ENCODE peak calls at places on chromosome 21, in six cellular contexts. One of them, this sample, is unnamed.

GRCh38 chr21:45588086-45588825 is 46.0 kb upstream of the SLC19A1 start:
- DNase-seq in upper lobe of left lung: no peak
- DNase-seq in transverse colon: no peak
- DNase-seq in suprapubic skin: peak
- DNase-seq in K562: no peak
- DNase-seq in A549: no peak
- DNase-seq in this sample: no peak

GRCh38 chr21:15804247-15804985 is 74.6 kb downstream of the USP25 start:
- DNase-seq in A549: no peak
- DNase-seq in transverse colon: no peak
- DNase-seq in suprapubic skin: no peak
- DNase-seq in upper lobe of left lung: no peak
- DNase-seq in K562: no peak
- DNase-seq in this sample: no peak

GRCh38 chr21:44816761-44817505 is 929 bp downstream of the SUMO3 start:
- DNase-seq in suprapubic skin: no peak
- DNase-seq in upper lobe of left lung: no peak
- DNase-seq in A549: no peak
- DNase-seq in transverse colon: no peak
- DNase-seq in K562: no peak
- DNase-seq in this sample: peak

GRCh38 chr21:15592271-15592860 is 137.4 kb upstream of the USP25 start:
- DNase-seq in A549: peak
- DNase-seq in K562: peak
- DNase-seq in transverse colon: no peak
- DNase-seq in upper lobe of left lung: no peak
- DNase-seq in suprapubic skin: no peak
- DNase-seq in this sample: no peak

GRCh38 chr21:43787180-43787533 is 2.2 kb upstream of the RRP1 start:
- DNase-seq in upper lobe of left lung: no peak
- DNase-seq in transverse colon: no peak
- DNase-seq in K562: no peak
- DNase-seq in A549: no peak
- DNase-seq in suprapubic skin: no peak
- DNase-seq in this sample: no peak

GRCh38 chr21:14523234-14523633 is 22.9 kb downstream of the SAMSN1 start:
- DNase-seq in A549: no peak
- DNase-seq in transverse colon: no peak
- DNase-seq in upper lobe of left lung: no peak
- DNase-seq in suprapubic skin: no peak
- DNase-seq in K562: no peak
- DNase-seq in this sample: no peak

GRCh38 chr21:40660461-40660860 is 186.5 kb downstream of the DSCAM start:
- DNase-seq in upper lobe of left lung: no peak
- DNase-seq in K562: no peak
- DNase-seq in A549: no peak
- DNase-seq in transverse colon: no peak
- DNase-seq in suprapubic skin: no peak
- DNase-seq in this sample: no peak

GRCh38 chr21:31781737-31782136 is 49.8 kb upstream of the SCAF4 start:
- DNase-seq in suprapubic skin: no peak
- DNase-seq in upper lobe of left lung: peak
- DNase-seq in K562: no peak
- DNase-seq in A549: no peak
- DNase-seq in transverse colon: no peak
- DNase-seq in this sample: peak

GRCh38 chr21:34888569-34889286 is 160.4 kb downstream of the RUNX1 start:
- DNase-seq in upper lobe of left lung: peak
- DNase-seq in transverse colon: peak
- DNase-seq in suprapubic skin: peak
- DNase-seq in A549: peak
- DNase-seq in K562: peak
- DNase-seq in this sample: peak

GRCh38 chr21:43717166-43717853 is 1.6 kb upstream of the PDXK start:
- DNase-seq in A549: no peak
- DNase-seq in transverse colon: no peak
- DNase-seq in upper lobe of left lung: no peak
- DNase-seq in suprapubic skin: no peak
- DNase-seq in K562: no peak
- DNase-seq in this sample: no peak

GRCh38 chr21:18614327-18614726 is 210.7 kb upstream of the TMPRSS15 start:
- DNase-seq in upper lobe of left lung: no peak
- DNase-seq in A549: no peak
- DNase-seq in transverse colon: no peak
- DNase-seq in suprapubic skin: no peak
- DNase-seq in K562: no peak
- DNase-seq in this sample: no peak

GRCh38 chr21:45417256-45417950 is 12.4 kb downstream of the COL18A1 start:
- DNase-seq in suprapubic skin: no peak
- DNase-seq in upper lobe of left lung: no peak
- DNase-seq in A549: no peak
- DNase-seq in transverse colon: no peak
- DNase-seq in K562: no peak
- DNase-seq in this sample: peak

GRCh38 chr21:29238052-29238966 is 60.4 kb upstream of the BACH1 start:
- DNase-seq in transverse colon: no peak
- DNase-seq in K562: no peak
- DNase-seq in upper lobe of left lung: no peak
- DNase-seq in A549: no peak
- DNase-seq in suprapubic skin: no peak
- DNase-seq in this sample: no peak

GRCh38 chr21:34846601-34847112 is 177.9 kb downstream of the CLIC6 start:
- DNase-seq in K562: no peak
- DNase-seq in upper lobe of left lung: peak
- DNase-seq in suprapubic skin: no peak
- DNase-seq in A549: peak
- DNase-seq in transverse colon: peak
- DNase-seq in this sample: no peak

GRCh38 chr21:45634511-45635183 is 8.9 kb upstream of the PCBP3 start:
- DNase-seq in transverse colon: no peak
- DNase-seq in K562: no peak
- DNase-seq in upper lobe of left lung: no peak
- DNase-seq in A549: no peak
- DNase-seq in suprapubic skin: no peak
- DNase-seq in this sample: no peak

GRCh38 chr21:44368711-44369446 is 15.5 kb downstream of the TRPM2 start:
- DNase-seq in K562: no peak
- DNase-seq in transverse colon: no peak
- DNase-seq in suprapubic skin: no peak
- DNase-seq in upper lobe of left lung: no peak
- DNase-seq in A549: peak
- DNase-seq in this sample: no peak

GRCh38 chr21:15367061-15367626 is 302.3 kb upstream of the NRIP1 start:
- DNase-seq in upper lobe of left lung: no peak
- DNase-seq in A549: no peak
- DNase-seq in suprapubic skin: no peak
- DNase-seq in transverse colon: no peak
- DNase-seq in K562: no peak
- DNase-seq in this sample: no peak

GRCh38 chr21:43588957-43589356 is 70.3 kb downstream of the HSF2BP start:
- DNase-seq in suprapubic skin: no peak
- DNase-seq in transverse colon: no peak
- DNase-seq in A549: no peak
- DNase-seq in upper lobe of left lung: no peak
- DNase-seq in K562: no peak
- DNase-seq in this sample: no peak

GRCh38 chr21:18772876-18773275 is 369.3 kb upstream of the TMPRSS15 start:
- DNase-seq in K562: no peak
- DNase-seq in suprapubic skin: no peak
- DNase-seq in transverse colon: no peak
- DNase-seq in A549: no peak
- DNase-seq in upper lobe of left lung: no peak
- DNase-seq in this sample: no peak

GRCh38 chr21:45584786-45585185 is 42.5 kb upstream of the SLC19A1 start:
- DNase-seq in K562: no peak
- DNase-seq in transverse colon: no peak
- DNase-seq in suprapubic skin: peak
- DNase-seq in A549: no peak
- DNase-seq in upper lobe of left lung: peak
- DNase-seq in this sample: no peak

GRCh38 chr21:46517361-46517760 is 58.7 kb downstream of the DIP2A start:
- DNase-seq in transverse colon: no peak
- DNase-seq in A549: no peak
- DNase-seq in suprapubic skin: no peak
- DNase-seq in K562: no peak
- DNase-seq in upper lobe of left lung: no peak
- DNase-seq in this sample: no peak

GRCh38 chr21:25421327-25422028 is 185.8 kb downstream of the MRPL39 start:
- DNase-seq in upper lobe of left lung: no peak
- DNase-seq in transverse colon: peak
- DNase-seq in A549: no peak
- DNase-seq in K562: no peak
- DNase-seq in suprapubic skin: no peak
- DNase-seq in this sample: no peak

GRCh38 chr21:40809673-40810072 is 37.3 kb downstream of the DSCAM start:
- DNase-seq in suprapubic skin: no peak
- DNase-seq in A549: no peak
- DNase-seq in transverse colon: no peak
- DNase-seq in upper lobe of left lung: no peak
- DNase-seq in K562: no peak
- DNase-seq in this sample: no peak

GRCh38 chr21:26881504-26882228 is 36.5 kb upstream of the ADAMTS1 start:
- DNase-seq in transverse colon: no peak
- DNase-seq in K562: no peak
- DNase-seq in suprapubic skin: no peak
- DNase-seq in A549: no peak
- DNase-seq in upper lobe of left lung: no peak
- DNase-seq in this sample: no peak

GRCh38 chr21:26874347-26874746 is 29.1 kb upstream of the ADAMTS1 start:
- DNase-seq in upper lobe of left lung: no peak
- DNase-seq in K562: no peak
- DNase-seq in A549: no peak
- DNase-seq in transverse colon: no peak
- DNase-seq in suprapubic skin: no peak
- DNase-seq in this sample: no peak

DNA sequence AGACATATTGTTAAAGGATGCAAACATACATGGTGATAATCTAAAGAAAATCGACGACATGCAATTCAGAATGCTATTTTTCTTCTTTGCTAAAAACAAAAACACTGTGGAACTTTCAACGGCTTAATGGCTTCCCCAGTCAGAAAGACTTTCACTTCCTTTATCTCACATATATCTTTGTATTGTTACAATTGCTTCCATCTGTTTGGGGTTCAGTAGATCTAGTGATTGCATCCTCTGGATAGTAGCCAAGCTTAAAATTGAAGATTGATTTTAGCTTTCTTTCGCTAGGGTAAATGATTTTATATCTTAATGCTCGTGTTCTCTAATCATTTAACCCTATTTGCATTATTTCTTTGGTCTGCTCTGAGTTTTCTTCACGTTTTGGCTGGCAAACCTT is 31.8 kb upstream of the ADAMTS1 start:
- DNase-seq in transverse colon: no peak
- DNase-seq in K562: no peak
- DNase-seq in upper lobe of left lung: no peak
- DNase-seq in A549: no peak
- DNase-seq in suprapubic skin: no peak
- DNase-seq in this sample: no peak
- TF ChIP-seq EP300 in transverse colon: no peak
- TF ChIP-seq EP300 in K562: no peak
- TF ChIP-seq EP300 in upper lobe of left lung: no peak
- TF ChIP-seq EP300 in A549: no peak
- TF ChIP-seq EP300 in suprapubic skin: no peak
- TF ChIP-seq EP300 in this sample: no peak

DNA sequence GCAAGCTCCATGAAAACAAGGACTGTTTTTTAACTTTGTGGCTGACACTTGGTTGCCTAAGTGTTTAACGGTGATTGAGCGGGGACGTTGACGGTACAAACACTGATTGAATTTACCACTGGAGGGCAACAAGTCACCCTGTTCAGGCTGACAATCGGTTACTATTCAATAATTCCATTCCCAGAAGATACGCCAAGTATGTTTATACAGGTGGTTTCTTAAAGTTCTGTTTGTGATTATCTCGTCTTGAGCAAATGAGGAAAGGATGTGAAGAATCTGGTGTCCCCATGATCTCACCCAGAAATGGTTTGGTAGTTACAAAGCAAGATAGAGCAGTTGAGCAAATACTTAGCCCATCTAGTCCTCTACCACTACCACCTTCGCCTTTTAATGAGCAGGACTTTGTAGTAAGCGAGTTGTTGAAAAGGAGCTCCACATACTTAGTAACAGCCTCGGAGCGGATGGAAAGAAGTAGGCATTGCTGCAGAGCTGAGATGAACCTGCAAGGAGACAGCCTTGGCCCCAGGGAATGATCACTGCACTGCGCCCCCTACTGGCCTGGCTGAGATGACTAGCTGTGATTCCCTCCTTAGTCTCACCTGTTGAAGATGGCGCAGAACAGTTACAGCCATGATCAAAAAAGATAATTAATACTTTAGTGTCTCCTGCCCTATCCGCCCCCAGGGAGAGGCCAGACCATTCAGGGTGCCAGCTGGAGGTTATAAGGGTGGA is 36.3 kb downstream of the IFNAR1 start:
- DNase-seq in K562: peak
- DNase-seq in A549: peak
- DNase-seq in suprapubic skin: peak
- DNase-seq in upper lobe of left lung: peak
- DNase-seq in transverse colon: peak
- DNase-seq in this sample: peak
- TF ChIP-seq EP300 in K562: no peak
- TF ChIP-seq EP300 in A549: no peak
- TF ChIP-seq EP300 in suprapubic skin: no peak
- TF ChIP-seq EP300 in upper lobe of left lung: no peak
- TF ChIP-seq EP300 in transverse colon: no peak
- TF ChIP-seq EP300 in this sample: no peak

GRCh38 chr21:17539323-17539722 is 26.5 kb downstream of the CXADR start:
- DNase-seq in suprapubic skin: no peak
- DNase-seq in transverse colon: no peak
- DNase-seq in K562: no peak
- DNase-seq in upper lobe of left lung: no peak
- DNase-seq in A549: no peak
- DNase-seq in this sample: no peak
- TF ChIP-seq EP300 in suprapubic skin: no peak
- TF ChIP-seq EP300 in transverse colon: no peak
- TF ChIP-seq EP300 in K562: no peak
- TF ChIP-seq EP300 in upper lobe of left lung: no peak
- TF ChIP-seq EP300 in A549: no peak
- TF ChIP-seq EP300 in this sample: no peak

GRCh38 chr21:42218836-42219605 is at the start of gene ABCG1:
- DNase-seq in K562: no peak
- DNase-seq in transverse colon: peak
- DNase-seq in A549: peak
- DNase-seq in suprapubic skin: peak
- DNase-seq in upper lobe of left lung: peak
- DNase-seq in this sample: no peak

GRCh38 chr21:42221581-42222345 is 2.8 kb downstream of the ABCG1 start:
- DNase-seq in transverse colon: no peak
- DNase-seq in K562: no peak
- DNase-seq in upper lobe of left lung: no peak
- DNase-seq in suprapubic skin: peak
- DNase-seq in A549: no peak
- DNase-seq in this sample: no peak

GRCh38 chr21:42222386-42222785 is 3.4 kb downstream of the ABCG1 start:
- DNase-seq in transverse colon: no peak
- DNase-seq in A549: no peak
- DNase-seq in suprapubic skin: peak
- DNase-seq in K562: no peak
- DNase-seq in upper lobe of left lung: no peak
- DNase-seq in this sample: no peak

GRCh38 chr21:42219606-42220137 is 732 bp downstream of the ABCG1 start:
- DNase-seq in upper lobe of left lung: no peak
- DNase-seq in K562: no peak
- DNase-seq in suprapubic skin: peak
- DNase-seq in A549: no peak
- DNase-seq in transverse colon: peak
- DNase-seq in this sample: peak

GRCh38 chr21:42220138-42220701 is 1.3 kb downstream of the ABCG1 start:
- DNase-seq in A549: peak
- DNase-seq in K562: no peak
- DNase-seq in transverse colon: peak
- DNase-seq in upper lobe of left lung: peak
- DNase-seq in suprapubic skin: peak
- DNase-seq in this sample: peak
- TF ChIP-seq EP300 in A549: no peak
- TF ChIP-seq EP300 in K562: no peak
- TF ChIP-seq EP300 in transverse colon: no peak
- TF ChIP-seq EP300 in upper lobe of left lung: no peak
- TF ChIP-seq EP300 in suprapubic skin: no peak
- TF ChIP-seq EP300 in this sample: no peak